ENCODE peak calls at places on chromosomes 7 and 10, in six cellular contexts. One of them, this sample, is unnamed.

GRCh38 chr7:23622469-23622868 is 25.3 kb downstream of the CCDC126 start:
- DNase-seq in ovary: no peak
- DNase-seq in A549: no peak
- DNase-seq in Panc1: no peak
- DNase-seq in fibroblast of lung: peak
- DNase-seq in neuronal stem cell: no peak
- DNase-seq in this sample: no peak

GRCh38 chr10:8721641-8722040 is 667.2 kb downstream of the GATA3 start:
- DNase-seq in ovary: no peak
- DNase-seq in A549: no peak
- DNase-seq in Panc1: no peak
- DNase-seq in fibroblast of lung: no peak
- DNase-seq in neuronal stem cell: no peak
- DNase-seq in this sample: no peak

GRCh38 chr10:3779146-3779707 is 5.8 kb downstream of the KLF6 start:
- DNase-seq in ovary: no peak
- DNase-seq in A549: no peak
- DNase-seq in Panc1: no peak
- DNase-seq in fibroblast of lung: peak
- DNase-seq in neuronal stem cell: no peak
- DNase-seq in this sample: no peak

GRCh38 chr7:25830986-25831558 is 320.9 kb upstream of the NFE2L3 start:
- DNase-seq in ovary: no peak
- DNase-seq in A549: no peak
- DNase-seq in Panc1: no peak
- DNase-seq in fibroblast of lung: no peak
- DNase-seq in neuronal stem cell: no peak
- DNase-seq in this sample: no peak

GRCh38 chr7:79272066-79272669 is 181.3 kb downstream of the MAGI2 start:
- DNase-seq in ovary: no peak
- DNase-seq in A549: peak
- DNase-seq in Panc1: no peak
- DNase-seq in fibroblast of lung: peak
- DNase-seq in neuronal stem cell: peak
- DNase-seq in this sample: no peak

GRCh38 chr10:119283387-119283786 is 76.0 kb downstream of the GRK5 start:
- DNase-seq in ovary: no peak
- DNase-seq in A549: no peak
- DNase-seq in Panc1: no peak
- DNase-seq in fibroblast of lung: no peak
- DNase-seq in neuronal stem cell: no peak
- DNase-seq in this sample: no peak

GRCh38 chr10:118253397-118253796 is 88.7 kb downstream of the FAM204A start:
- DNase-seq in ovary: no peak
- DNase-seq in A549: no peak
- DNase-seq in Panc1: no peak
- DNase-seq in fibroblast of lung: no peak
- DNase-seq in neuronal stem cell: no peak
- DNase-seq in this sample: no peak

GRCh38 chr10:81018898-81019890 is 481.5 kb downstream of the SH2D4B start:
- DNase-seq in ovary: no peak
- DNase-seq in A549: peak
- DNase-seq in Panc1: peak
- DNase-seq in fibroblast of lung: peak
- DNase-seq in neuronal stem cell: peak
- DNase-seq in this sample: no peak

GRCh38 chr10:20085115-20085514 is 268.9 kb downstream of the PLXDC2 start:
- DNase-seq in ovary: no peak
- DNase-seq in A549: no peak
- DNase-seq in Panc1: no peak
- DNase-seq in fibroblast of lung: no peak
- DNase-seq in neuronal stem cell: no peak
- DNase-seq in this sample: no peak

GRCh38 chr10:123458933-123459332 is 207.2 kb upstream of the GPR26 start:
- DNase-seq in ovary: no peak
- DNase-seq in A549: no peak
- DNase-seq in Panc1: no peak
- DNase-seq in fibroblast of lung: no peak
- DNase-seq in neuronal stem cell: no peak
- DNase-seq in this sample: no peak

GRCh38 chr7:22443370-22444180 is 56.4 kb downstream of the STEAP1B start:
- DNase-seq in ovary: no peak
- DNase-seq in A549: no peak
- DNase-seq in Panc1: no peak
- DNase-seq in fibroblast of lung: peak
- DNase-seq in neuronal stem cell: no peak
- DNase-seq in this sample: no peak

GRCh38 chr7:122304604-122304975 is at the start of gene FEZF1:
- DNase-seq in ovary: no peak
- DNase-seq in A549: no peak
- DNase-seq in Panc1: no peak
- DNase-seq in fibroblast of lung: no peak
- DNase-seq in neuronal stem cell: peak
- DNase-seq in this sample: no peak

GRCh38 chr10:22230331-22230833 is 12.6 kb upstream of the EBLN1 start:
- DNase-seq in ovary: no peak
- DNase-seq in A549: peak
- DNase-seq in Panc1: no peak
- DNase-seq in fibroblast of lung: peak
- DNase-seq in neuronal stem cell: peak
- DNase-seq in this sample: no peak

GRCh38 chr7:135645296-135645904 is 16.9 kb upstream of the STMP1 start:
- DNase-seq in ovary: no peak
- DNase-seq in A549: peak
- DNase-seq in Panc1: no peak
- DNase-seq in fibroblast of lung: peak
- DNase-seq in neuronal stem cell: no peak
- DNase-seq in this sample: no peak

GRCh38 chr7:158655931-158656441 is 48.6 kb downstream of the NCAPG2 start:
- DNase-seq in ovary: no peak
- DNase-seq in A549: no peak
- DNase-seq in Panc1: no peak
- DNase-seq in fibroblast of lung: peak
- DNase-seq in neuronal stem cell: no peak
- DNase-seq in this sample: peak

GRCh38 chr7:142749218-142749993 is at the start of gene PRSS1:
- DNase-seq in ovary: no peak
- DNase-seq in A549: no peak
- DNase-seq in Panc1: no peak
- DNase-seq in fibroblast of lung: no peak
- DNase-seq in neuronal stem cell: no peak
- DNase-seq in this sample: no peak

GRCh38 chr7:45451636-45452035 is 122.5 kb upstream of the ADCY1 start:
- DNase-seq in ovary: no peak
- DNase-seq in A549: no peak
- DNase-seq in Panc1: no peak
- DNase-seq in fibroblast of lung: peak
- DNase-seq in neuronal stem cell: no peak
- DNase-seq in this sample: no peak

GRCh38 chr7:68547794-68548193 is 1050.5 kb upstream of the AUTS2 start:
- DNase-seq in ovary: no peak
- DNase-seq in A549: peak
- DNase-seq in Panc1: no peak
- DNase-seq in fibroblast of lung: no peak
- DNase-seq in neuronal stem cell: no peak
- DNase-seq in this sample: no peak

GRCh38 chr7:107715531-107715930 is 28.4 kb upstream of the CBLL1 start:
- DNase-seq in ovary: no peak
- DNase-seq in A549: no peak
- DNase-seq in Panc1: no peak
- DNase-seq in fibroblast of lung: peak
- DNase-seq in neuronal stem cell: no peak
- DNase-seq in this sample: no peak

DNA sequence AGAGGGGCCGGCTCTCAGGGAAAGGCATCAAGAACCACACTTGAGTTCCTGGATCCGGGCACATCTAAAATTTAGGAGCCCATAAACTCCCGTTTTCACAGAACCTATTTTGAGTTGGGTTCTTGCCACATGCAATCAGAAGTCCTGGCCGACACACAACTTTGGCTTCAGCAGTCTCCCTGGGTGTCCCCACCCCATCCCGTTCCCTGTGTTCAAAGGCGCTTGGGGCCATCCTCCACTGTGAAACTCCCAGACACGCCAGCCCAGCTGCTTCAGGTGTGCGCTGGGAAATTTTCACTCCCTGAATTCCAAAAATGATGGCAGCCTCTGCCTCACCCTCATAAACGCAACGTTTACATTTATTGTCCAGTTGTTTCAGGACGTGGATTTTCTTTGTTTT is 8.4 kb upstream of the ZFAND2A start:
- DNase-seq in ovary: no peak
- DNase-seq in A549: no peak
- DNase-seq in Panc1: no peak
- DNase-seq in fibroblast of lung: no peak
- DNase-seq in neuronal stem cell: no peak
- DNase-seq in this sample: no peak
- H3K4me3 ChIP-seq in ovary: no peak
- H3K4me3 ChIP-seq in A549: no peak
- H3K4me3 ChIP-seq in Panc1: no peak
- H3K4me3 ChIP-seq in fibroblast of lung: no peak
- H3K4me3 ChIP-seq in neuronal stem cell: no peak
- H3K4me3 ChIP-seq in this sample: no peak

GRCh38 chr7:137846588-137847417 is at the start of gene DGKI:
- DNase-seq in ovary: peak
- DNase-seq in A549: no peak
- DNase-seq in Panc1: no peak
- DNase-seq in fibroblast of lung: peak
- DNase-seq in neuronal stem cell: peak
- DNase-seq in this sample: peak

GRCh38 chr7:137850586-137850985 is 3.8 kb upstream of the DGKI start:
- DNase-seq in ovary: no peak
- DNase-seq in A549: no peak
- DNase-seq in Panc1: no peak
- DNase-seq in fibroblast of lung: peak
- DNase-seq in neuronal stem cell: no peak
- DNase-seq in this sample: no peak

GRCh38 chr7:137844690-137845425 is 1.9 kb downstream of the DGKI start:
- DNase-seq in ovary: no peak
- DNase-seq in A549: no peak
- DNase-seq in Panc1: no peak
- DNase-seq in fibroblast of lung: no peak
- DNase-seq in neuronal stem cell: no peak
- DNase-seq in this sample: no peak

GRCh38 chr7:137848095-137848494 is 1.3 kb upstream of the DGKI start:
- DNase-seq in ovary: no peak
- DNase-seq in A549: no peak
- DNase-seq in Panc1: no peak
- DNase-seq in fibroblast of lung: no peak
- DNase-seq in neuronal stem cell: no peak
- DNase-seq in this sample: no peak

GRCh38 chr7:137847418-137848050 is 760 bp upstream of the DGKI start:
- DNase-seq in ovary: peak
- DNase-seq in A549: no peak
- DNase-seq in Panc1: no peak
- DNase-seq in fibroblast of lung: peak
- DNase-seq in neuronal stem cell: no peak
- DNase-seq in this sample: no peak
- H3K4me3 ChIP-seq in ovary: peak
- H3K4me3 ChIP-seq in A549: no peak
- H3K4me3 ChIP-seq in Panc1: peak
- H3K4me3 ChIP-seq in fibroblast of lung: peak
- H3K4me3 ChIP-seq in neuronal stem cell: peak
- H3K4me3 ChIP-seq in this sample: peak

GRCh38 chr10:132065491-132066105 is at the start of gene JAKMIP3:
- DNase-seq in ovary: peak
- DNase-seq in A549: peak
- DNase-seq in Panc1: peak
- DNase-seq in fibroblast of lung: peak
- DNase-seq in neuronal stem cell: peak
- DNase-seq in this sample: no peak
- H3K4me3 ChIP-seq in ovary: peak
- H3K4me3 ChIP-seq in A549: peak
- H3K4me3 ChIP-seq in Panc1: peak
- H3K4me3 ChIP-seq in fibroblast of lung: peak
- H3K4me3 ChIP-seq in neuronal stem cell: peak
- H3K4me3 ChIP-seq in this sample: no peak

GRCh38 chr7:99124636-99125504 is 19.0 kb downstream of the SMURF1 start:
- DNase-seq in ovary: no peak
- DNase-seq in A549: no peak
- DNase-seq in Panc1: no peak
- DNase-seq in fibroblast of lung: peak
- DNase-seq in neuronal stem cell: no peak
- DNase-seq in this sample: no peak

GRCh38 chr7:99125505-99125865 is 18.4 kb downstream of the SMURF1 start:
- DNase-seq in ovary: no peak
- DNase-seq in A549: no peak
- DNase-seq in Panc1: no peak
- DNase-seq in fibroblast of lung: no peak
- DNase-seq in neuronal stem cell: no peak
- DNase-seq in this sample: no peak

GRCh38 chr7:99122762-99123161 is 21.1 kb downstream of the SMURF1 start:
- DNase-seq in ovary: no peak
- DNase-seq in A549: no peak
- DNase-seq in Panc1: no peak
- DNase-seq in fibroblast of lung: no peak
- DNase-seq in neuronal stem cell: no peak
- DNase-seq in this sample: no peak

GRCh38 chr7:99124236-99124635 is 19.7 kb downstream of the SMURF1 start:
- DNase-seq in ovary: no peak
- DNase-seq in A549: no peak
- DNase-seq in Panc1: no peak
- DNase-seq in fibroblast of lung: no peak
- DNase-seq in neuronal stem cell: no peak
- DNase-seq in this sample: no peak

GRCh38 chr7:99123571-99124033 is 20.3 kb downstream of the SMURF1 start:
- DNase-seq in ovary: no peak
- DNase-seq in A549: no peak
- DNase-seq in Panc1: no peak
- DNase-seq in fibroblast of lung: no peak
- DNase-seq in neuronal stem cell: no peak
- DNase-seq in this sample: no peak
- H3K4me3 ChIP-seq in ovary: no peak
- H3K4me3 ChIP-seq in A549: no peak
- H3K4me3 ChIP-seq in Panc1: no peak
- H3K4me3 ChIP-seq in fibroblast of lung: no peak
- H3K4me3 ChIP-seq in neuronal stem cell: no peak
- H3K4me3 ChIP-seq in this sample: no peak

DNA sequence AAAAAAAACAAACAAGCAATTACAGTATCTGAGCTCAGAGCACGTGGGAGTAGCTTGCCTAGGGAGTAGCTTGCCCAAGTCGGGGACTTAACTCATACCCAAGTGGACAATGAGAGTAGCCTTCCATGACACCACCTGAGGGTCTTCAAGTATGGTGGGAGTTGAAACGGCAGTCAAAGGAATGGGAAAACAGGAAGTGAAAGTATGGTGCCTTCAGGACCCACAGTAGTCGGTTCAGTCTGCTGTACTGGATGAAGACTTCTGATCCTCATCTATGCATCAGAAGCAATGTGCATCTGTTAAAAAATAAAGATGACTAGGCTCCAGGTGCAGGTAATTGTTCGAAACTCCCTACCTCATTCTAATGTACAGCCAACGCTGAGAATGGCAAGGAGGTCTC is 10.5 kb downstream of the VOPP1 start:
- DNase-seq in ovary: no peak
- DNase-seq in A549: no peak
- DNase-seq in Panc1: no peak
- DNase-seq in fibroblast of lung: no peak
- DNase-seq in neuronal stem cell: no peak
- DNase-seq in this sample: no peak
- H3K4me3 ChIP-seq in ovary: no peak
- H3K4me3 ChIP-seq in A549: no peak
- H3K4me3 ChIP-seq in Panc1: no peak
- H3K4me3 ChIP-seq in fibroblast of lung: no peak
- H3K4me3 ChIP-seq in neuronal stem cell: no peak
- H3K4me3 ChIP-seq in this sample: no peak

This sample was measured in GM06990.